ENCODE peak calls at places on chromosomes 4 and X, in six cellular contexts. L is H1, W is neuronal stem cell, P is IMR-90, X is H9, C is trophoblast cell. O is an unnamed sample.

GRCh38 chr4:167873536-167873935 is 218.8 kb upstream of the ANXA10 start:
- DNase-seq in W (no peak), L (no peak), P (no peak), C (peak), X (no peak), O (no peak)

GRCh38 chr4:103994059-103994458 is 274.3 kb upstream of the TACR3 start:
- DNase-seq in P (no peak), C (peak), X (no peak), L (no peak), W (no peak), O (peak)

GRCh38 chr4:57442834-57443291 is 332.7 kb upstream of the IGFBP7 start:
- DNase-seq in C (peak), P (peak), L (peak), X (peak), W (peak), O (peak)

GRCh38 chr4:2142630-2143427 is 83.7 kb downstream of the NAT8L start:
- DNase-seq in X (no peak), C (no peak), P (no peak), W (no peak), L (no peak), O (peak)

GRCh38 chr4:100591156-100591876 is 73.5 kb upstream of the EMCN start:
- DNase-seq in C (no peak), X (no peak), L (no peak), W (no peak), P (no peak), O (no peak)

GRCh38 chr4:101981756-101982155 is 191.2 kb downstream of the BANK1 start:
- DNase-seq in X (no peak), L (no peak), C (peak), P (no peak), W (no peak), O (no peak)

GRCh38 chr4:154807042-154807630 is 26.1 kb downstream of the RBM46 start:
- DNase-seq in X (no peak), W (no peak), P (peak), C (peak), L (no peak), O (peak)

GRCh38 chr4:24966076-24966475 is 53.2 kb upstream of the CCDC149 start:
- DNase-seq in X (peak), P (no peak), C (no peak), W (no peak), L (peak), O (no peak)

GRCh38 chr4:151753056-151753455 is 7.8 kb downstream of the GATB start:
- DNase-seq in L (no peak), X (no peak), W (no peak), P (peak), C (peak), O (no peak)

GRCh38 chrX:1336331-1337143 is at the start of gene IL3RA:
- DNase-seq in C (peak), X (no peak), W (no peak), L (no peak), P (no peak), O (peak)

GRCh38 chr4:78645853-78646757 is 94.5 kb downstream of the ANXA3 start:
- DNase-seq in X (no peak), P (peak), C (peak), L (no peak), W (no peak), O (peak)

GRCh38 chr4:86092684-86093083 is 267.2 kb downstream of the MAPK10 start:
- DNase-seq in X (no peak), C (no peak), P (peak), W (no peak), L (no peak), O (peak)

GRCh38 chrX:40083120-40083978 is 14.4 kb downstream of the BCOR start:
- DNase-seq in C (no peak), X (peak), W (no peak), L (peak), P (no peak), O (no peak)

GRCh38 chr4:171186700-171187099 is 626.5 kb upstream of the GALNTL6 start:
- DNase-seq in X (no peak), L (no peak), P (no peak), W (no peak), C (no peak), O (no peak)

GRCh38 chrX:46180258-46180687 is 364.9 kb downstream of the ZNF674 start:
- DNase-seq in X (no peak), W (peak), C (no peak), L (no peak), P (peak), O (peak)

GRCh38 chr4:87908341-87908740 is 67.2 kb upstream of the SPP1 start:
- DNase-seq in P (no peak), X (no peak), L (no peak), C (peak), W (no peak), O (no peak)

GRCh38 chr4:87901426-87901825 is 68.7 kb downstream of the MEPE start:
- DNase-seq in L (no peak), W (no peak), C (no peak), P (no peak), X (no peak), O (no peak)

DNA sequence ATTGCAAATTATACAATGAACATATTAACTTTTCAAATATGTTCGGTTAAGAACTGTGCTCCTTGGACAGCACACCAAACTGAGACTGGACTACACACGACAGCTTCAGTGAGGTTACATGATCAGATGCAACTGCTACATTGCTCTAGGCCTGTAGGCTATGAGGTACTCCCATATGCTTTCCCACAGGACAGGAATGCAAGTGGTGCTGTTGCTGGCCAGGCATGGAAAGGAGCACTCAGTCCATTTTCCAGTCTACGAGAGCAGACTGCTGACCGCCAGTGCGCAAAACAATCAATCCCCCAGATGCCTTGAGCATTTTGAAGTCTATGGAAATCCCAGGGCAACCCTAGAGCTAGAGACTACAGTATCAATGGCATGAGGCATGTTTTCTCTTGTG is 70.9 kb upstream of the SPP1 start:
- DNase-seq in C (no peak), P (no peak), L (no peak), W (no peak), X (no peak), O (no peak)
- H2AK5ac ChIP-seq in C (no peak), P (no peak), L (no peak), W (no peak), X (no peak), O (no peak)

DNA sequence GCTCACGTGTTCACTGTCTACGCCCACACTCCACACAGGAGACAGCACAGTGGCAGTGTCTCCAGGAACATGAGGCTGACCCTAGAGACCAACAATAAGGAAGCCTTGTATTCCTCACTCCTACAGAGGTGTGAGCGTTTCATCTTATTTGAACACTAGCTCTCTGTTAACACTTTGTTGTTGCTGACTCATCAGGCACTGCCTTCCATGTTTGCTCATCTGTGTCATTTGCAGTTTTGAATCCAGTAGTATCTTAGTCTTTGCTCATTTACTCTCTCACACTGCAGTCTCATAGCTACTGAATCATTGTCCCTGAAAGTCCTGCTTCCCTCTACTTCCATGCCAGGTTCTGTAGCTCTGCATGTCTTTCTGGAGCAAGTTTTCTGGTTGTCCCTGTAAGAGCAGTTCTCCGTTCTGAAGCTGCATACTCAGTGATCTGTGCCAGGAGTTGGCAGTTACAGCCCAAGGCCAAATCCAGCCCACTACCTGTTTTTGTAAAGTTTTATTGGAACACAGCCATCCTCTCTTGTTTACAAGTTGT is 80.3 kb upstream of the DCLK2 start:
- DNase-seq in W (no peak), L (no peak), P (peak), X (no peak), C (no peak), O (peak)
- H2AFZ ChIP-seq in W (peak), L (peak), P (peak), X (peak), C (peak), O (peak)

DNA sequence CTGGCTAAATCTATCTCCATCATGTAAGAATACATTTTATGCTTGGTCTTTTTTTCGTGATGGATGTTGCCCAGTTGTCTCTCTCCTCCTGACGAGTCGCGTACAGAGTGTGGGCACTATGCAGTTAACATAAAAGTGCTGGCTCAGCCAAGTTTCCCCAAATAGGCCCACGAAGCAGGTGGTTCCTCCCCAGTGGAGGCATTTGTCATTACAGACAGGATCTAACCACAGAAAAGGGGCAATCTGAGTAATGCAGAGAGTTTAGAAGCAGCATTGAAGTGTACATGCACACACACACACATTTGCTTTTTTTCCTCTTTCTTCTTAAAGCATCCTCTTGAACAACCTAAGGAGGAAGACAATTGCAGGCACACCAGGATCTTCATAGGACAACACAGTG is 188.7 kb upstream of the VCX start:
- DNase-seq in C (no peak), X (no peak), L (no peak), P (no peak), W (no peak), O (no peak)
- H2AK5ac ChIP-seq in C (no peak), X (no peak), L (no peak), P (no peak), W (no peak), O (no peak)

GRCh38 chr4:10831727-10832408 is 147.3 kb upstream of the CLNK start:
- DNase-seq in X (no peak), W (no peak), P (no peak), C (no peak), L (no peak), O (no peak)

GRCh38 chr4:10832989-10833635 is 148.5 kb upstream of the CLNK start:
- DNase-seq in X (no peak), C (no peak), L (no peak), P (no peak), W (no peak), O (no peak)
- H2AFZ ChIP-seq in X (no peak), C (no peak), L (no peak), P (no peak), W (no peak), O (no peak)

GRCh38 chr4:112704322-112704721 is 67.4 kb downstream of the LARP7 start:
- DNase-seq in X (no peak), W (no peak), C (no peak), P (no peak), L (no peak), O (no peak)
- H2AK5ac ChIP-seq in X (no peak), W (no peak), C (no peak), P (no peak), L (no peak), O (no peak)

DNA sequence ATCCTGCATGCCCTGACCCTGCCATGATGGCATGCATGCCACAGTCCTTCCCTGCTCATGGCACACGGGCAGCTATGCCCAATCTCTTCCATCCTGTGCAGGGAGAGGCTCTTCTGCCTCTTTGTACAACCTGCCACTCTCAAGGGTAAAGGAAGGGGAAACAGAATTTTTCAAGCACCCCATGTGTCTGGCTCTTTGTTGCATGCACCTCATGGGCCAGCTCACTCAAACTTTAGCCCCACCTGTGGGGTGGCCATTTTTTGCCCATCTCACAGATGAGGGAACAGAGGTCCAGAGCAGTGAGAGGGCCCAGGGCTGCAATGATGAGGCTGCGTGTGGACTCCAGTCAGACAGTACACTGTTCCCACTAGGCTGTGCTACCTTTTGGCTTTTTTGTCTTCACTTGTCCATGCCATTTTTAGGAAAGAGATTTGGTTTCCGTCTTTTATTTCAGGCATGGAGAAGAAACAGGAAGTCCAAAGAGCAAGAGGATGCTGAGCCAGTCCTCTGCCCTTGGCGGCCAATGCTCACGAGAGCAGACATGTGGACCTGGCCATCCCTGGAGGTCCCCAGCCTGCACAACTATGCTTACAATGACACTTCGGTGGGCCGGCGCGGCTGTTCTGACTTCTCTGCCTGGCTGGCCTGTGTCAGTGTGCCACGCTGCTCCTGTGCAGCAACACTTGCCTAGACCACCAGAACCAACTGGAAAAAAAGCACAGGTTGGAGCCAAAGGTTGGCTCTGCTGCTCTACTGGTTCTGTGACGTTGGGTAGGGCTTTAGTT is 45.6 kb downstream of the NSG1 start:
- DNase-seq in P (no peak), L (no peak), C (no peak), W (no peak), X (no peak), O (no peak)
- H2AFZ ChIP-seq in P (no peak), L (no peak), C (no peak), W (no peak), X (no peak), O (no peak)

DNA sequence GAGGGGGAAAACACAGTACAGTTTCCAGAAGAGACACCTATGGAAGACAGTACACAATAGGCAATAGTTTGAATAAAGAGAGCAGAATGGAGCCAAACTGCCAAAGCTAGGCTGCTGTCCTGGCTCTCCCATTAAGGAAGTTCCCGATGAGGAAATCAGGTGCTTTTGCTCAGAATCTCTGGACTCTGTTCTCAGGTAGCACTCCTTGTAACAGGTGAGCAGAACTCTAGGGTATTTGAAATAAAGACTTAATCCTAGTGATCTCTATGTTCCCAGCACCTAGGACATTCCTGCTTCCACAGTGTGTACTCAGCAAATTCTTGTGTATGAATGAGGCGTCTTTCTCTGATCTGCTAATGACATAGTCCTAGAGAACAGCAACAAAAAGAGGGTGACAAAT is 1.7 kb downstream of the EGF start:
- DNase-seq in X (no peak), W (no peak), P (no peak), C (no peak), L (no peak), O (no peak)
- H2AK5ac ChIP-seq in X (no peak), W (no peak), P (no peak), C (no peak), L (no peak), O (no peak)

GRCh38 chr4:6692379-6692778 is 1.3 kb upstream of the S100P start:
- DNase-seq in P (no peak), L (no peak), W (no peak), X (no peak), C (peak), O (no peak)

GRCh38 chr4:6687947-6688878 is 5.5 kb upstream of the S100P start:
- DNase-seq in X (peak), C (peak), P (no peak), W (no peak), L (no peak), O (no peak)

GRCh38 chr4:6686104-6686787 is 7.4 kb upstream of the S100P start:
- DNase-seq in C (no peak), X (no peak), L (no peak), W (no peak), P (no peak), O (no peak)

GRCh38 chr4:6689506-6689960 is 4.1 kb upstream of the S100P start:
- DNase-seq in L (peak), P (no peak), C (peak), X (peak), W (no peak), O (no peak)

DNA sequence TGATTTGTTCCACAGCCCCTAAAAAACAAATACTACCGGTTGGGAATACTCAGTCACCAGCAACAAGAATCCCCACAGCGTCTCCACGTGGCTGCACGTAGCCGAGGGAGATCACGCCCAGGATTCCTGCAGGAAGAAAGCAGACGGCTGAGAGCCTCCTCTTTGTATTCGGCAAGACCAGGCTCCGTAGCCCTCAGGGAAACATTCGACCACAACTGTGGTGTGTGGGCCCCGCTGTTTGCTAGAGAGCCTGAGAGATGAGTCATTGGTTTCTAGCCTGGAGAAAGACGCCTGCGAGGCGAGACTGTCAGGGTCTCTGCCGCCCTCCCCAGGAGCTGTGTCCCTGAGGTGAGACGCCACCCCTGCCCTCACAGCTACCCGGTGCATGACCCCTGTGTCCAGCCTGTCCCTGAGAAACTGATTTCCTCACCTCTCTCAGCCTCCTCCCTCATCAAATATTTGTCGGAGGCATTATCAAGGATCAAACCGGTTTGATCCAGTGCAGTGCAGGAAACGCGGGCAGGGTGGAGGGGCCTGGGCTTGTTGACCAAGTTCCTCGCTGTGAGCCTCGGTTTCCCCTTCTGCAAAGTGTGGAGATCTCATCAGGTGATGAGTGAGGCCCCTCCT is 4.7 kb upstream of the S100P start:
- DNase-seq in P (peak), X (peak), L (peak), C (peak), W (no peak), O (peak)
- H2AFZ ChIP-seq in P (peak), X (no peak), L (peak), C (peak), W (peak), O (peak)

GRCh38 chr4:92451792-92452191 is 148.0 kb downstream of the GRID2 start:
- DNase-seq in C (no peak), P (no peak), X (no peak), L (no peak), W (no peak), O (no peak)

GRCh38 chr4:92450694-92451093 is 146.9 kb downstream of the GRID2 start:
- DNase-seq in W (no peak), P (no peak), X (no peak), L (no peak), C (no peak), O (no peak)

GRCh38 chr4:92455956-92456355 is 152.2 kb downstream of the GRID2 start:
- DNase-seq in C (no peak), W (no peak), X (no peak), L (no peak), P (no peak), O (no peak)

GRCh38 chr4:92455329-92455839 is 151.6 kb downstream of the GRID2 start:
- DNase-seq in X (no peak), W (no peak), L (no peak), P (no peak), C (no peak), O (no peak)
- H2AK5ac ChIP-seq in X (no peak), W (no peak), L (peak), P (no peak), C (no peak), O (no peak)

GRCh38 chr4:119116925-119117900 is 18.4 kb upstream of the MYOZ2 start:
- DNase-seq in X (no peak), C (no peak), W (no peak), L (no peak), P (no peak), O (peak)
- H2AFZ ChIP-seq in X (no peak), C (no peak), W (peak), L (peak), P (peak), O (no peak)